ENCODE peak calls at places on chromosomes 2 and 18, in four cellular contexts. One of them, this sample, is unnamed.

GRCh38 chr2:37456479-37456878 is 112.0 kb downstream of the QPCT start:
- DNase-seq in body of pancreas: no peak
- DNase-seq in HCT116: no peak
- DNase-seq in mammary epithelial cell: no peak
- DNase-seq in this sample: peak

GRCh38 chr18:58496937-58497336 is 132.0 kb downstream of the ALPK2 start:
- DNase-seq in body of pancreas: no peak
- DNase-seq in mammary epithelial cell: no peak
- DNase-seq in HCT116: peak
- DNase-seq in this sample: no peak

GRCh38 chr2:170177950-170178781 is at the start of gene MYO3B:
- DNase-seq in body of pancreas: no peak
- DNase-seq in mammary epithelial cell: no peak
- DNase-seq in HCT116: no peak
- DNase-seq in this sample: peak

GRCh38 chr2:163407296-163407695 is 328.5 kb downstream of the FIGN start:
- DNase-seq in body of pancreas: no peak
- DNase-seq in mammary epithelial cell: no peak
- DNase-seq in HCT116: no peak
- DNase-seq in this sample: no peak

GRCh38 chr2:119934319-119934718 is 78.6 kb upstream of the EPB41L5 start:
- DNase-seq in mammary epithelial cell: no peak
- DNase-seq in HCT116: no peak
- DNase-seq in body of pancreas: no peak
- DNase-seq in this sample: no peak

GRCh38 chr2:9256570-9257043 is 50.0 kb downstream of the ASAP2 start:
- DNase-seq in HCT116: no peak
- DNase-seq in body of pancreas: no peak
- DNase-seq in mammary epithelial cell: no peak
- DNase-seq in this sample: peak

GRCh38 chr18:34283506-34283905 is 58.8 kb upstream of the NOL4 start:
- DNase-seq in body of pancreas: no peak
- DNase-seq in HCT116: no peak
- DNase-seq in mammary epithelial cell: no peak
- DNase-seq in this sample: no peak

GRCh38 chr2:133710613-133711012 is 142.3 kb upstream of the NCKAP5 start:
- DNase-seq in HCT116: no peak
- DNase-seq in body of pancreas: no peak
- DNase-seq in mammary epithelial cell: peak
- DNase-seq in this sample: no peak

GRCh38 chr2:104443137-104443536 is 410.8 kb upstream of the POU3F3 start:
- DNase-seq in HCT116: no peak
- DNase-seq in body of pancreas: no peak
- DNase-seq in mammary epithelial cell: no peak
- DNase-seq in this sample: no peak

GRCh38 chr2:220569380-220569779 is 942.0 kb downstream of the SLC4A3 start:
- DNase-seq in mammary epithelial cell: peak
- DNase-seq in body of pancreas: no peak
- DNase-seq in HCT116: no peak
- DNase-seq in this sample: peak

GRCh38 chr2:7570247-7570646 is 653.0 kb downstream of the RNF144A start:
- DNase-seq in mammary epithelial cell: no peak
- DNase-seq in HCT116: no peak
- DNase-seq in body of pancreas: no peak
- DNase-seq in this sample: no peak

GRCh38 chr18:68024716-68025115 is 508.2 kb upstream of the DSEL start:
- DNase-seq in HCT116: no peak
- DNase-seq in body of pancreas: no peak
- DNase-seq in mammary epithelial cell: no peak
- DNase-seq in this sample: no peak

GRCh38 chr18:58862851-58863538 is 1.7 kb upstream of the ZNF532 start:
- DNase-seq in HCT116: peak
- DNase-seq in mammary epithelial cell: peak
- DNase-seq in body of pancreas: no peak
- DNase-seq in this sample: peak

GRCh38 chr18:2848145-2848878 is 1.5 kb downstream of the EMILIN2 start:
- DNase-seq in body of pancreas: no peak
- DNase-seq in HCT116: no peak
- DNase-seq in mammary epithelial cell: no peak
- DNase-seq in this sample: no peak

GRCh38 chr2:46846454-46846990 is 69.1 kb downstream of the MCFD2 start:
- DNase-seq in HCT116: no peak
- DNase-seq in mammary epithelial cell: peak
- DNase-seq in body of pancreas: no peak
- DNase-seq in this sample: no peak

GRCh38 chr2:108266218-108266617 is 22.5 kb upstream of the SULT1C2 start:
- DNase-seq in mammary epithelial cell: no peak
- DNase-seq in HCT116: no peak
- DNase-seq in body of pancreas: no peak
- DNase-seq in this sample: no peak
- TF ChIP-seq CTCF in mammary epithelial cell: no peak
- TF ChIP-seq CTCF in HCT116: no peak
- TF ChIP-seq CTCF in body of pancreas: no peak
- TF ChIP-seq CTCF in this sample: no peak

GRCh38 chr2:1070601-1071000 is 120.0 kb downstream of the SNTG2 start:
- DNase-seq in body of pancreas: no peak
- DNase-seq in HCT116: no peak
- DNase-seq in mammary epithelial cell: no peak
- DNase-seq in this sample: no peak
- TF ChIP-seq CTCF in body of pancreas: no peak
- TF ChIP-seq CTCF in HCT116: no peak
- TF ChIP-seq CTCF in mammary epithelial cell: no peak
- TF ChIP-seq CTCF in this sample: no peak

DNA sequence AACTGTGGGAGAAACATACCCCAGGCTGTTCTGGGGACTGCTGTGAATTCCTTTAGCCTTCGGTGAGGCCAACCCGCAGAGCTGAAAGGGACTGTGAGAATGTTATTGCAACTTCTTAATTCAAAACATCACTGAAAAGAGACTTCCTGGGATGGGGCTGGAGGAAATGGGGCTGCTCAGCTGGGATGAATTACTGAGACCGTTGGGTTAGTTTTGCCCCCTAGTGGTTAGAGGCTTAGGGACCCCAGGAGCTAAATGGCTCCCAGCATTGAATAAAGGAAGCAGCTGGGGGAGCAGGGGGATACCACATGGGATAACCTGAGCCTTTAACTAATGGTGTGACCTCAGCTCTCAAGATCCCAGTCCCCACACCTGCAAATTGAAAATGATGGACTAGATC is 941.1 kb upstream of the FANCL start:
- DNase-seq in mammary epithelial cell: no peak
- DNase-seq in HCT116: no peak
- DNase-seq in body of pancreas: no peak
- DNase-seq in this sample: no peak
- TF ChIP-seq CTCF in mammary epithelial cell: peak
- TF ChIP-seq CTCF in HCT116: peak
- TF ChIP-seq CTCF in body of pancreas: peak
- TF ChIP-seq CTCF in this sample: no peak

GRCh38 chr2:102235491-102235890 is 48.7 kb downstream of the IL1RL2 start:
- DNase-seq in HCT116: no peak
- DNase-seq in body of pancreas: no peak
- DNase-seq in mammary epithelial cell: no peak
- DNase-seq in this sample: no peak
- TF ChIP-seq CTCF in HCT116: peak
- TF ChIP-seq CTCF in body of pancreas: no peak
- TF ChIP-seq CTCF in mammary epithelial cell: peak
- TF ChIP-seq CTCF in this sample: peak

GRCh38 chr18:14976736-14977430 is 228.9 kb downstream of the ANKRD30B start:
- DNase-seq in body of pancreas: no peak
- DNase-seq in HCT116: no peak
- DNase-seq in mammary epithelial cell: peak
- DNase-seq in this sample: peak
- TF ChIP-seq CTCF in body of pancreas: no peak
- TF ChIP-seq CTCF in HCT116: no peak
- TF ChIP-seq CTCF in mammary epithelial cell: no peak
- TF ChIP-seq CTCF in this sample: peak

GRCh38 chr18:57137847-57138246 is 9.0 kb upstream of the BOD1L2 start:
- DNase-seq in mammary epithelial cell: no peak
- DNase-seq in HCT116: no peak
- DNase-seq in body of pancreas: no peak
- DNase-seq in this sample: no peak

GRCh38 chr18:57134564-57135211 is 12.2 kb upstream of the BOD1L2 start:
- DNase-seq in HCT116: no peak
- DNase-seq in body of pancreas: no peak
- DNase-seq in mammary epithelial cell: no peak
- DNase-seq in this sample: no peak

GRCh38 chr18:57131782-57132181 is 15.1 kb upstream of the BOD1L2 start:
- DNase-seq in body of pancreas: no peak
- DNase-seq in HCT116: no peak
- DNase-seq in mammary epithelial cell: no peak
- DNase-seq in this sample: no peak

GRCh38 chr18:57141208-57142129 is 5.4 kb upstream of the BOD1L2 start:
- DNase-seq in body of pancreas: peak
- DNase-seq in mammary epithelial cell: peak
- DNase-seq in HCT116: no peak
- DNase-seq in this sample: no peak

DNA sequence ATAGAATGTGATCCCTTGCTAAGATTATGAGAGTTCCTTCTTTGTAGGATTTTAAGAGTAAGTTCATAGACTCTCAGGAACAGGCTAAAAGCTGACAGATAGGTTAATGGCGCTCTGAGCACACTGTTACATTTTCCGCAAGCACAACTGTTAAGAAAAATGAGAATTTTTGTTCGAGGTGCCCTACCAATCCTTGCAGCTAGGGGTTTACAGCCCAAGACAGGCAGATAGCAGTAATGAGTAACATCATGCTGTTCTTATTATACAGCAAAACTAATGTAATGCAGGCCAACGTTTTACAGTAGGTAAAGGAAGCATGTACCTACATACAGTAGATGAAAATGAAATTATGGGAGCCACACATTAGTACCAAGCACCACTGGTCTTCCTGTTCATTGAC is 11.2 kb upstream of the BOD1L2 start:
- DNase-seq in HCT116: no peak
- DNase-seq in body of pancreas: no peak
- DNase-seq in mammary epithelial cell: no peak
- DNase-seq in this sample: no peak
- TF ChIP-seq CTCF in HCT116: peak
- TF ChIP-seq CTCF in body of pancreas: no peak
- TF ChIP-seq CTCF in mammary epithelial cell: peak
- TF ChIP-seq CTCF in this sample: no peak

DNA sequence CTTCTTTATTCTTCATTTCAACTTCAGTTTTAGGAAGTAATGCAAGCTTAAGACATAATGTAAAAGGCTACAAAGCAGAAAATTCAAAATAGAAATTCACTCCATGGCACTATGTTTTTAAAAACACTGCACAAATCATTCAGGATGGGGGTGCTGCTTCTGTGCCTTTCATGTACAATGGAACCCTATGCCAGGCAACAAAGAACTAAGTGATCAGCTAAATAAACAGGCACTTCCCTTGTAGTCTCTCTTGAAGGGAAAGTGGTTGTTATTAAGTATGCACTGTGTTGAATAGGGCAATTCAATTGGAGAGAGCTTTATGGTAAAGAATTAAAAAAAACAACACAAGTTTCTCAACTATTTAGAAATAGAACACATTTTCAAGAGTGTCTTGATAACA is 10.9 kb upstream of the ERBB4 start:
- DNase-seq in mammary epithelial cell: no peak
- DNase-seq in body of pancreas: no peak
- DNase-seq in HCT116: no peak
- DNase-seq in this sample: no peak
- TF ChIP-seq CTCF in mammary epithelial cell: no peak
- TF ChIP-seq CTCF in body of pancreas: no peak
- TF ChIP-seq CTCF in HCT116: no peak
- TF ChIP-seq CTCF in this sample: no peak

DNA sequence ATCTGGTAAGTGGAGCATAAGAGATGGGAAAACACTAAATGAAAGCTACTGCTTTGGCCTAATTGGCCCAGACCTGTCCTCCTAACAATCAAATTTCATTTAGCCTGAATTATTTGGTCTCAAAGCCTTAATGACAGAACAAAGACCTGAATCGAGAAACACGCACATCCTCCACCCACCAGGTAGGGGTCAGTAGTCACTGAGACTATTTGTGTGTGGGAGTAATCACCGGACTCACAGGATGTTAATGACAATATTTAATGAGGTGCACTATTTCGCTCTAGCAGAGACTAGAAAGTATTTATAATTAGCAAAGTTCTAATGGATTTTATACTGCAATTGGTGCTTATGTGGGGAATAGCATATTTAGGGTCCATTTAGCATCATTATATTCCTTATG is 68.1 kb downstream of the RBM43 start:
- DNase-seq in body of pancreas: no peak
- DNase-seq in mammary epithelial cell: no peak
- DNase-seq in HCT116: no peak
- DNase-seq in this sample: no peak
- TF ChIP-seq CTCF in body of pancreas: no peak
- TF ChIP-seq CTCF in mammary epithelial cell: no peak
- TF ChIP-seq CTCF in HCT116: peak
- TF ChIP-seq CTCF in this sample: no peak

GRCh38 chr2:110876167-110876999 is 144.0 kb downstream of the ACOXL start:
- DNase-seq in mammary epithelial cell: no peak
- DNase-seq in body of pancreas: no peak
- DNase-seq in HCT116: no peak
- DNase-seq in this sample: no peak
- TF ChIP-seq CTCF in mammary epithelial cell: peak
- TF ChIP-seq CTCF in body of pancreas: no peak
- TF ChIP-seq CTCF in HCT116: peak
- TF ChIP-seq CTCF in this sample: no peak

DNA sequence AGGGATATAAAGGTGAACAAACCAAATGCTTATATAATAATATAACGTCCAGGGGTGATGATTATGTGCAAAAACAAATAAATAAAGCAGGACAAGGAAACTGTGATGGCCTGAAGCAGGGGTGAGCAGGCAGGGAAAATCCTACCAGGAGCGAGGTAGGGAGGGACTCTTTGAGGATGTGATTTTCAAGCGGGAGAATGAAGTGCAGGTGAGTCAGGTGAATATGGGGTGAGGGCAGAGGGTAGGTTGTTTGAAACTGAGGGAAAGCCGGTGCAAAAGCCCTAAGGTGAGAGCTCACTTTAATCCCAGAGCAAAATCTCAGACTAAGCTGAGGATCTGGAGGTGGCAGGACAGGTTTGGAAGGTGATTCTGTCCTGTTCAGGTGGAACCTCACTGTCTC is 40.7 kb downstream of the CYP26B1 start:
- DNase-seq in HCT116: no peak
- DNase-seq in body of pancreas: no peak
- DNase-seq in mammary epithelial cell: no peak
- DNase-seq in this sample: no peak
- TF ChIP-seq CTCF in HCT116: no peak
- TF ChIP-seq CTCF in body of pancreas: no peak
- TF ChIP-seq CTCF in mammary epithelial cell: no peak
- TF ChIP-seq CTCF in this sample: no peak

This sample was measured in thyroid gland.